ENCODE peak calls at places on chromosomes 2 and 18, in five cellular contexts. One of them, this sample, is unnamed.

GRCh38 chr2:108916397-108917077 is 72.5 kb downstream of the EDAR start:
- DNase-seq in CD4-positive, alpha-beta T cell: peak
- DNase-seq in gastrocnemius medialis: no peak
- DNase-seq in esophagus muscularis mucosa: no peak
- DNase-seq in right cardiac atrium: no peak
- DNase-seq in this sample: no peak

GRCh38 chr2:121897335-121897970 is 142.0 kb downstream of the TSN start:
- DNase-seq in gastrocnemius medialis: no peak
- DNase-seq in esophagus muscularis mucosa: no peak
- DNase-seq in right cardiac atrium: no peak
- DNase-seq in CD4-positive, alpha-beta T cell: no peak
- DNase-seq in this sample: no peak

GRCh38 chr18:27769152-27769551 is 407.8 kb downstream of the CDH2 start:
- DNase-seq in gastrocnemius medialis: no peak
- DNase-seq in esophagus muscularis mucosa: no peak
- DNase-seq in CD4-positive, alpha-beta T cell: no peak
- DNase-seq in right cardiac atrium: no peak
- DNase-seq in this sample: no peak

GRCh38 chr2:179050735-179051134 is 798 bp upstream of the CCDC141 start:
- DNase-seq in esophagus muscularis mucosa: no peak
- DNase-seq in gastrocnemius medialis: no peak
- DNase-seq in right cardiac atrium: no peak
- DNase-seq in CD4-positive, alpha-beta T cell: no peak
- DNase-seq in this sample: no peak

GRCh38 chr2:189249171-189249570 is 69.6 kb upstream of the COL5A2 start:
- DNase-seq in gastrocnemius medialis: no peak
- DNase-seq in right cardiac atrium: no peak
- DNase-seq in CD4-positive, alpha-beta T cell: no peak
- DNase-seq in esophagus muscularis mucosa: no peak
- DNase-seq in this sample: no peak

GRCh38 chr2:105929506-105929905 is 184.8 kb downstream of the NCK2 start:
- DNase-seq in right cardiac atrium: no peak
- DNase-seq in gastrocnemius medialis: no peak
- DNase-seq in CD4-positive, alpha-beta T cell: peak
- DNase-seq in esophagus muscularis mucosa: no peak
- DNase-seq in this sample: no peak

GRCh38 chr18:48913201-48913600 is 37.6 kb downstream of the SMAD7 start:
- DNase-seq in esophagus muscularis mucosa: no peak
- DNase-seq in CD4-positive, alpha-beta T cell: peak
- DNase-seq in gastrocnemius medialis: no peak
- DNase-seq in right cardiac atrium: peak
- DNase-seq in this sample: no peak

GRCh38 chr2:190759749-190760213 is 110.9 kb downstream of the NAB1 start:
- DNase-seq in right cardiac atrium: no peak
- DNase-seq in gastrocnemius medialis: no peak
- DNase-seq in CD4-positive, alpha-beta T cell: no peak
- DNase-seq in esophagus muscularis mucosa: no peak
- DNase-seq in this sample: no peak

GRCh38 chr2:193847140-193847539 is 1652.4 kb upstream of the TMEFF2 start:
- DNase-seq in gastrocnemius medialis: no peak
- DNase-seq in esophagus muscularis mucosa: no peak
- DNase-seq in CD4-positive, alpha-beta T cell: no peak
- DNase-seq in right cardiac atrium: no peak
- DNase-seq in this sample: no peak

GRCh38 chr2:59458862-59459261 is 1094.6 kb downstream of the BCL11A start:
- DNase-seq in esophagus muscularis mucosa: no peak
- DNase-seq in CD4-positive, alpha-beta T cell: no peak
- DNase-seq in gastrocnemius medialis: no peak
- DNase-seq in right cardiac atrium: no peak
- DNase-seq in this sample: no peak

GRCh38 chr2:226915846-226916360 is 80.0 kb downstream of the RHBDD1 start:
- DNase-seq in gastrocnemius medialis: no peak
- DNase-seq in esophagus muscularis mucosa: no peak
- DNase-seq in CD4-positive, alpha-beta T cell: no peak
- DNase-seq in right cardiac atrium: no peak
- DNase-seq in this sample: no peak

GRCh38 chr2:3536682-3537632 is 17.6 kb upstream of the ADI1 start:
- DNase-seq in CD4-positive, alpha-beta T cell: no peak
- DNase-seq in right cardiac atrium: peak
- DNase-seq in gastrocnemius medialis: peak
- DNase-seq in esophagus muscularis mucosa: no peak
- DNase-seq in this sample: no peak

GRCh38 chr2:10329880-10330699 is 27.4 kb downstream of the HPCAL1 start:
- DNase-seq in CD4-positive, alpha-beta T cell: peak
- DNase-seq in gastrocnemius medialis: no peak
- DNase-seq in right cardiac atrium: no peak
- DNase-seq in esophagus muscularis mucosa: no peak
- DNase-seq in this sample: no peak

GRCh38 chr2:42086500-42086953 is 38.7 kb downstream of the PKDCC start:
- DNase-seq in CD4-positive, alpha-beta T cell: no peak
- DNase-seq in esophagus muscularis mucosa: no peak
- DNase-seq in gastrocnemius medialis: no peak
- DNase-seq in right cardiac atrium: peak
- DNase-seq in this sample: no peak

GRCh38 chr2:43138441-43138840 is 88.0 kb downstream of the ZFP36L2 start:
- DNase-seq in esophagus muscularis mucosa: no peak
- DNase-seq in right cardiac atrium: no peak
- DNase-seq in CD4-positive, alpha-beta T cell: peak
- DNase-seq in gastrocnemius medialis: no peak
- DNase-seq in this sample: no peak
- H3K27ac ChIP-seq in esophagus muscularis mucosa: no peak
- H3K27ac ChIP-seq in right cardiac atrium: no peak
- H3K27ac ChIP-seq in CD4-positive, alpha-beta T cell: peak
- H3K27ac ChIP-seq in gastrocnemius medialis: peak
- H3K27ac ChIP-seq in this sample: no peak

GRCh38 chr18:34965511-34965910 is 75.7 kb upstream of the MAPRE2 start:
- DNase-seq in right cardiac atrium: no peak
- DNase-seq in CD4-positive, alpha-beta T cell: no peak
- DNase-seq in gastrocnemius medialis: no peak
- DNase-seq in esophagus muscularis mucosa: no peak
- DNase-seq in this sample: no peak
- H3K27ac ChIP-seq in right cardiac atrium: no peak
- H3K27ac ChIP-seq in CD4-positive, alpha-beta T cell: no peak
- H3K27ac ChIP-seq in gastrocnemius medialis: peak
- H3K27ac ChIP-seq in esophagus muscularis mucosa: no peak
- H3K27ac ChIP-seq in this sample: no peak

DNA sequence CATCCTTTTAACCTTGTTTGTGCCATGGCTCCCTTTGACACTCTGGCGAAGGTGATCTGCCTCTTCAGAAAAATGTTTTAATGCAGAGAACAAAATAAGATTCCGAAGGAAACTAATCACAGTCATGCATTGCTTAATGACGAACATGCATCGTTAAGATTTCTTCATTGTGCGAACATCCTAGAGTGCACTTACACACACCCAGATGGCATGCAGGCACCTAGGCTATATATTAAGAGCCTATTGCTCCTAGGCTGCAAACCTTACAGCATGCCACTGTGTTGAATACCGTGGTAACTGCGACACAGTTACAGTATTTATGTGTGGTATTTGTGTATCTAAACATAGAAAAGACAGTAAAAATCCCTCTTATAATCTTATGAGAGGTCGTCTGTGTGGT is 8.3 kb downstream of the ASAP2 start:
- DNase-seq in gastrocnemius medialis: no peak
- DNase-seq in CD4-positive, alpha-beta T cell: no peak
- DNase-seq in right cardiac atrium: no peak
- DNase-seq in esophagus muscularis mucosa: peak
- DNase-seq in this sample: no peak
- H3K27ac ChIP-seq in gastrocnemius medialis: no peak
- H3K27ac ChIP-seq in CD4-positive, alpha-beta T cell: no peak
- H3K27ac ChIP-seq in right cardiac atrium: no peak
- H3K27ac ChIP-seq in esophagus muscularis mucosa: no peak
- H3K27ac ChIP-seq in this sample: no peak

DNA sequence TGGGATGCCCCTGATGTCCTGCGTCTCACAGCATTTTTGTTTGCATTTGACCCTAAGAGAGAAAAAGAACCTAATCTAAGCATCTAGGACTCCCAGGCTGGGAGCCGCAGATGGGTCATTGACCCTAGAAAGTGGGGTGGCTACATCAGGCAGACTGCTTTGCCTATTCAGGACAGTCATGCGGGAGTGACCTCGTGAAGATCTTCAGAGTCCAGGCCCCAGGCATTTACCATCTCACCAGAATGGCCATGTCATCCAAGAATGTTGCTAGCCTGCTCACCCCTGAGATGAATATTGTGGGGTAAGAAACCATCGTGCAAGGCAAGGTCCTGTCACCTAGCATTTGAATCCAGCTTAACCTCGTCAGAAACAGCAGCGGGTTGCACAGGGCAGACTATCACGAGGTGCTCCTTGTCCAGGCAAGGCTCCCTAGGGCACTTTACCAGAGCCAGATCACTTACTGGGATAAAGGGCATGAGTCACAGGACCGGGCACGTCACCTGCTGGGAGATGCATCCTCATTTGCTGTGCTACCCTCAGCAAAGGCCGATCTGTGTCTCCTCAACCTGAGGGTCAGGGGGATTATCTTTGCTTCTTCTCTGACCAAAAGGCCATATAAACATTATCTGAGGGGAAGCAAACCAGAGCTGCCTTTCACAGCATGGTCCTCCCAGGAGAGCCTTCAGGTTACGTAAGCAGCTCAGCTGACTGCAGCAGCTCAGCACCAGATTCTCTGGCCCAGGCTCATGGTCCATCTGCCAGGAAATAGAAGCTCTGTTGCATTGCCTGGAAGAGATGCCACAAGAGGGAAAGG is 162.3 kb downstream of the ACKR3 start:
- DNase-seq in right cardiac atrium: peak
- DNase-seq in CD4-positive, alpha-beta T cell: no peak
- DNase-seq in gastrocnemius medialis: peak
- DNase-seq in esophagus muscularis mucosa: no peak
- DNase-seq in this sample: peak
- H3K27ac ChIP-seq in right cardiac atrium: peak
- H3K27ac ChIP-seq in CD4-positive, alpha-beta T cell: no peak
- H3K27ac ChIP-seq in gastrocnemius medialis: peak
- H3K27ac ChIP-seq in esophagus muscularis mucosa: peak
- H3K27ac ChIP-seq in this sample: no peak

GRCh38 chr2:197628043-197628500 is 47.3 kb downstream of the RFTN2 start:
- DNase-seq in esophagus muscularis mucosa: no peak
- DNase-seq in right cardiac atrium: peak
- DNase-seq in CD4-positive, alpha-beta T cell: no peak
- DNase-seq in gastrocnemius medialis: no peak
- DNase-seq in this sample: peak
- H3K27ac ChIP-seq in esophagus muscularis mucosa: no peak
- H3K27ac ChIP-seq in right cardiac atrium: peak
- H3K27ac ChIP-seq in CD4-positive, alpha-beta T cell: no peak
- H3K27ac ChIP-seq in gastrocnemius medialis: no peak
- H3K27ac ChIP-seq in this sample: peak

DNA sequence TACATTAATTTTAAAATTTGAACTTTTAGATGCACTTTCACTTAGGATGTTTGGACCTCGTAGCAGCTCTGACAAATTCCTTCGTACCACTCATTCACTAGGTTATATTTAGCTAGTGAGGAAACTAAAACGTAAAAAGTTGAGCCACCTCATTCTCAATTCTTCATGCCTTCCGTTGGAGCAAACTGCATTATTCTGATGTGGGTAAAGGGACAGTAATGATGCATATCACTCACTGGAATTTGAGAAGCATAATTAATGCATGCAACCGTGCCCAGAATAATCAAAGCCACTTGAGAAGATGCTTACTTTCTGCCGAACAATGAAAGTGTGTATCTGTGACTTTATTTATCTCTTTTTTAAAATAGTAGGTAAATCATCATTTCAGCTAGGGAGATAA is 2.2 kb downstream of the CNOT9 start:
- DNase-seq in right cardiac atrium: no peak
- DNase-seq in esophagus muscularis mucosa: no peak
- DNase-seq in CD4-positive, alpha-beta T cell: no peak
- DNase-seq in gastrocnemius medialis: no peak
- DNase-seq in this sample: no peak
- H3K27ac ChIP-seq in right cardiac atrium: peak
- H3K27ac ChIP-seq in esophagus muscularis mucosa: peak
- H3K27ac ChIP-seq in CD4-positive, alpha-beta T cell: no peak
- H3K27ac ChIP-seq in gastrocnemius medialis: peak
- H3K27ac ChIP-seq in this sample: no peak

DNA sequence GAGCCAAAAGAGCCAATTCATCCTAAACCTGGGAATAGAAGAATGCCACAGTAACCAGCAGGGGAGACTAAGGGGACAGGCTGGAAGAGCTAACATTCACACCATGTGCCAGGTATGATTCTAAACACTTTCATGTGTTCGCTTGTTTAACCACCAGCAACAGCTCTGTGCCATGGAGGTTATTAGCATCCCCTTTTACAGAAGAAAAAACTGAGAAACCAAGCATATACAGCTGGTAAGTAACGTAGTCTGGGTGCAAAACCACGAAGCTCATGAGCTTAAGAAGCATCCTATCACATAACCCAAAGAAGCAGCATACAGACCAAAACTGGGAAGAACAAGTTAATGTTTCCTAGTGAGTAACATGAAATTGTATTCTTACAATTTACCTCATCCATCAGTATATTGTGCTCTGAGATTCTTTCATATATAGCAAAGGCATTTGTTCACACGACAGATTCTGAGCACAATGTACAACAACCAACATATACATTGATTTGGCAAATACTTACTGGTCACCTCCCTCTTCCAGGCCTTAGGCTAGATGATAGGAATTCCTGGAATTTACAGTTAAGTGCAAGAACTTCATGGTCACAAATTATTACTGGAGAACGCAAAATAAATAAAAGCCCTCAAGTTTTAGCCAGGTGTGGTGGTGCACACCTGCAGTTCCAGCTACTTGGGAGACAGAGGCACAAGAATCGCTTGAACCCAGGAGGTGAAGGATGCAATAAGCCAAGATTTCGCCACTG is 36.5 kb upstream of the HNRNPA3 start:
- DNase-seq in right cardiac atrium: no peak
- DNase-seq in esophagus muscularis mucosa: no peak
- DNase-seq in CD4-positive, alpha-beta T cell: no peak
- DNase-seq in gastrocnemius medialis: no peak
- DNase-seq in this sample: no peak
- H3K27ac ChIP-seq in right cardiac atrium: no peak
- H3K27ac ChIP-seq in esophagus muscularis mucosa: no peak
- H3K27ac ChIP-seq in CD4-positive, alpha-beta T cell: no peak
- H3K27ac ChIP-seq in gastrocnemius medialis: no peak
- H3K27ac ChIP-seq in this sample: no peak

GRCh38 chr2:72036595-72036994 is 111.1 kb downstream of the CYP26B1 start:
- DNase-seq in gastrocnemius medialis: no peak
- DNase-seq in CD4-positive, alpha-beta T cell: no peak
- DNase-seq in esophagus muscularis mucosa: peak
- DNase-seq in right cardiac atrium: no peak
- DNase-seq in this sample: no peak
- H3K27ac ChIP-seq in gastrocnemius medialis: no peak
- H3K27ac ChIP-seq in CD4-positive, alpha-beta T cell: no peak
- H3K27ac ChIP-seq in esophagus muscularis mucosa: no peak
- H3K27ac ChIP-seq in right cardiac atrium: no peak
- H3K27ac ChIP-seq in this sample: no peak

This sample was measured in substantia nigra.